ENCODE peak calls at places on chromosomes 7 and 10, in eight cellular contexts. One of them, this sample, is unnamed.

GRCh38 chr10:129464251-129464650 is 2.8 kb upstream of the MGMT start:
- DNase-seq in GM12892: no peak
- DNase-seq in GM04504: no peak
- DNase-seq in stimulated activated CD8-positive, alpha-beta memory T cell treated with anti-CD3 and anti-CD28 coated beads, Interleukin-15, amount 100 ng/mL, for 24 hours: no peak
- DNase-seq in stimulated activated CD4-positive, alpha-beta T cell treated with anti-CD3 and anti-CD28 coated beads, Interleukin-15, amount 100 ng/mL, for 1 hour: no peak
- DNase-seq in putamen: no peak
- DNase-seq in pancreas: no peak
- DNase-seq in left ventricle myocardium inferior: no peak
- DNase-seq in this sample: no peak

GRCh38 chr7:47827321-47827720 is 120.9 kb downstream of the PKD1L1 start:
- DNase-seq in GM12892: no peak
- DNase-seq in GM04504: no peak
- DNase-seq in stimulated activated CD8-positive, alpha-beta memory T cell treated with anti-CD3 and anti-CD28 coated beads, Interleukin-15, amount 100 ng/mL, for 24 hours: no peak
- DNase-seq in stimulated activated CD4-positive, alpha-beta T cell treated with anti-CD3 and anti-CD28 coated beads, Interleukin-15, amount 100 ng/mL, for 1 hour: no peak
- DNase-seq in putamen: peak; percentile 13
- DNase-seq in pancreas: peak; percentile 55
- DNase-seq in left ventricle myocardium inferior: no peak
- DNase-seq in this sample: no peak

GRCh38 chr10:21398549-21399345 is 126.7 kb downstream of the SKIDA1 start:
- DNase-seq in GM12892: no peak
- DNase-seq in GM04504: peak; percentile 51
- DNase-seq in stimulated activated CD8-positive, alpha-beta memory T cell treated with anti-CD3 and anti-CD28 coated beads, Interleukin-15, amount 100 ng/mL, for 24 hours: no peak
- DNase-seq in stimulated activated CD4-positive, alpha-beta T cell treated with anti-CD3 and anti-CD28 coated beads, Interleukin-15, amount 100 ng/mL, for 1 hour: no peak
- DNase-seq in putamen: no peak
- DNase-seq in pancreas: no peak
- DNase-seq in left ventricle myocardium inferior: no peak
- DNase-seq in this sample: no peak

GRCh38 chr7:7274782-7275181 is 92.4 kb downstream of the C1GALT1 start:
- DNase-seq in GM12892: no peak
- DNase-seq in GM04504: no peak
- DNase-seq in stimulated activated CD8-positive, alpha-beta memory T cell treated with anti-CD3 and anti-CD28 coated beads, Interleukin-15, amount 100 ng/mL, for 24 hours: no peak
- DNase-seq in stimulated activated CD4-positive, alpha-beta T cell treated with anti-CD3 and anti-CD28 coated beads, Interleukin-15, amount 100 ng/mL, for 1 hour: no peak
- DNase-seq in putamen: no peak
- DNase-seq in pancreas: no peak
- DNase-seq in left ventricle myocardium inferior: no peak
- DNase-seq in this sample: no peak

GRCh38 chr7:101153969-101154692 is at the start of gene AP1S1:
- DNase-seq in GM12892: peak; percentile 98
- DNase-seq in GM04504: peak; percentile 86
- DNase-seq in stimulated activated CD8-positive, alpha-beta memory T cell treated with anti-CD3 and anti-CD28 coated beads, Interleukin-15, amount 100 ng/mL, for 24 hours: peak; percentile 81
- DNase-seq in stimulated activated CD4-positive, alpha-beta T cell treated with anti-CD3 and anti-CD28 coated beads, Interleukin-15, amount 100 ng/mL, for 1 hour: peak; percentile 87
- DNase-seq in putamen: peak; percentile 94
- DNase-seq in pancreas: peak; percentile 96
- DNase-seq in left ventricle myocardium inferior: peak; percentile 95
- DNase-seq in this sample: peak; percentile 96

GRCh38 chr7:55887786-55888185 is 530 bp downstream of the ZNF713 start:
- DNase-seq in GM12892: no peak
- DNase-seq in GM04504: no peak
- DNase-seq in stimulated activated CD8-positive, alpha-beta memory T cell treated with anti-CD3 and anti-CD28 coated beads, Interleukin-15, amount 100 ng/mL, for 24 hours: no peak
- DNase-seq in stimulated activated CD4-positive, alpha-beta T cell treated with anti-CD3 and anti-CD28 coated beads, Interleukin-15, amount 100 ng/mL, for 1 hour: no peak
- DNase-seq in putamen: no peak
- DNase-seq in pancreas: peak; percentile 10
- DNase-seq in left ventricle myocardium inferior: no peak
- DNase-seq in this sample: no peak

GRCh38 chr7:46139079-46139478 is 218.0 kb upstream of the IGFBP3 start:
- DNase-seq in GM12892: no peak
- DNase-seq in GM04504: peak; percentile 55
- DNase-seq in stimulated activated CD8-positive, alpha-beta memory T cell treated with anti-CD3 and anti-CD28 coated beads, Interleukin-15, amount 100 ng/mL, for 24 hours: no peak
- DNase-seq in stimulated activated CD4-positive, alpha-beta T cell treated with anti-CD3 and anti-CD28 coated beads, Interleukin-15, amount 100 ng/mL, for 1 hour: no peak
- DNase-seq in putamen: no peak
- DNase-seq in pancreas: no peak
- DNase-seq in left ventricle myocardium inferior: no peak
- DNase-seq in this sample: no peak

GRCh38 chr7:92412745-92413144 is 34.5 kb upstream of the GATAD1 start:
- DNase-seq in GM12892: no peak
- DNase-seq in GM04504: no peak
- DNase-seq in stimulated activated CD8-positive, alpha-beta memory T cell treated with anti-CD3 and anti-CD28 coated beads, Interleukin-15, amount 100 ng/mL, for 24 hours: no peak
- DNase-seq in stimulated activated CD4-positive, alpha-beta T cell treated with anti-CD3 and anti-CD28 coated beads, Interleukin-15, amount 100 ng/mL, for 1 hour: no peak
- DNase-seq in putamen: no peak
- DNase-seq in pancreas: no peak
- DNase-seq in left ventricle myocardium inferior: no peak
- DNase-seq in this sample: no peak

GRCh38 chr10:90983940-90984549 is 63.2 kb upstream of the ANKRD1 start:
- DNase-seq in GM12892: no peak
- DNase-seq in GM04504: no peak
- DNase-seq in stimulated activated CD8-positive, alpha-beta memory T cell treated with anti-CD3 and anti-CD28 coated beads, Interleukin-15, amount 100 ng/mL, for 24 hours: no peak
- DNase-seq in stimulated activated CD4-positive, alpha-beta T cell treated with anti-CD3 and anti-CD28 coated beads, Interleukin-15, amount 100 ng/mL, for 1 hour: no peak
- DNase-seq in putamen: no peak
- DNase-seq in pancreas: no peak
- DNase-seq in left ventricle myocardium inferior: no peak
- DNase-seq in this sample: no peak

GRCh38 chr10:71264345-71265200 is 52.2 kb downstream of the UNC5B start:
- DNase-seq in GM12892: no peak
- DNase-seq in GM04504: no peak
- DNase-seq in stimulated activated CD8-positive, alpha-beta memory T cell treated with anti-CD3 and anti-CD28 coated beads, Interleukin-15, amount 100 ng/mL, for 24 hours: no peak
- DNase-seq in stimulated activated CD4-positive, alpha-beta T cell treated with anti-CD3 and anti-CD28 coated beads, Interleukin-15, amount 100 ng/mL, for 1 hour: no peak
- DNase-seq in putamen: no peak
- DNase-seq in pancreas: no peak
- DNase-seq in left ventricle myocardium inferior: no peak
- DNase-seq in this sample: no peak

GRCh38 chr10:14779053-14779649 is 4.5 kb upstream of the FAM107B start:
- DNase-seq in GM12892: no peak
- DNase-seq in GM04504: peak; percentile 9
- DNase-seq in stimulated activated CD8-positive, alpha-beta memory T cell treated with anti-CD3 and anti-CD28 coated beads, Interleukin-15, amount 100 ng/mL, for 24 hours: no peak
- DNase-seq in stimulated activated CD4-positive, alpha-beta T cell treated with anti-CD3 and anti-CD28 coated beads, Interleukin-15, amount 100 ng/mL, for 1 hour: no peak
- DNase-seq in putamen: no peak
- DNase-seq in pancreas: no peak
- DNase-seq in left ventricle myocardium inferior: no peak
- DNase-seq in this sample: peak; percentile 47

GRCh38 chr10:118531105-118531851 is 64.2 kb downstream of the PRLHR start:
- DNase-seq in GM12892: no peak
- DNase-seq in GM04504: no peak
- DNase-seq in stimulated activated CD8-positive, alpha-beta memory T cell treated with anti-CD3 and anti-CD28 coated beads, Interleukin-15, amount 100 ng/mL, for 24 hours: no peak
- DNase-seq in stimulated activated CD4-positive, alpha-beta T cell treated with anti-CD3 and anti-CD28 coated beads, Interleukin-15, amount 100 ng/mL, for 1 hour: no peak
- DNase-seq in putamen: no peak
- DNase-seq in pancreas: no peak
- DNase-seq in left ventricle myocardium inferior: peak; percentile 26
- DNase-seq in this sample: no peak

GRCh38 chr7:93778384-93778783 is 112.2 kb downstream of the TFPI2 start:
- DNase-seq in GM12892: no peak
- DNase-seq in GM04504: no peak
- DNase-seq in stimulated activated CD8-positive, alpha-beta memory T cell treated with anti-CD3 and anti-CD28 coated beads, Interleukin-15, amount 100 ng/mL, for 24 hours: no peak
- DNase-seq in stimulated activated CD4-positive, alpha-beta T cell treated with anti-CD3 and anti-CD28 coated beads, Interleukin-15, amount 100 ng/mL, for 1 hour: no peak
- DNase-seq in putamen: no peak
- DNase-seq in pancreas: no peak
- DNase-seq in left ventricle myocardium inferior: no peak
- DNase-seq in this sample: no peak

GRCh38 chr10:126592901-126593300 is 77.6 kb downstream of the C10orf90 start:
- DNase-seq in GM12892: no peak
- DNase-seq in GM04504: no peak
- DNase-seq in stimulated activated CD8-positive, alpha-beta memory T cell treated with anti-CD3 and anti-CD28 coated beads, Interleukin-15, amount 100 ng/mL, for 24 hours: no peak
- DNase-seq in stimulated activated CD4-positive, alpha-beta T cell treated with anti-CD3 and anti-CD28 coated beads, Interleukin-15, amount 100 ng/mL, for 1 hour: no peak
- DNase-seq in putamen: no peak
- DNase-seq in pancreas: no peak
- DNase-seq in left ventricle myocardium inferior: no peak
- DNase-seq in this sample: no peak

GRCh38 chr7:114554781-114555537 is 140.3 kb downstream of the FOXP2 start:
- DNase-seq in GM12892: no peak
- DNase-seq in GM04504: peak; percentile 20
- DNase-seq in stimulated activated CD8-positive, alpha-beta memory T cell treated with anti-CD3 and anti-CD28 coated beads, Interleukin-15, amount 100 ng/mL, for 24 hours: no peak
- DNase-seq in stimulated activated CD4-positive, alpha-beta T cell treated with anti-CD3 and anti-CD28 coated beads, Interleukin-15, amount 100 ng/mL, for 1 hour: no peak
- DNase-seq in putamen: no peak
- DNase-seq in pancreas: no peak
- DNase-seq in left ventricle myocardium inferior: no peak
- DNase-seq in this sample: no peak

GRCh38 chr7:94391716-94392390 is 2.8 kb upstream of the COL1A2 start:
- DNase-seq in GM12892: no peak
- DNase-seq in GM04504: no peak
- DNase-seq in stimulated activated CD8-positive, alpha-beta memory T cell treated with anti-CD3 and anti-CD28 coated beads, Interleukin-15, amount 100 ng/mL, for 24 hours: no peak
- DNase-seq in stimulated activated CD4-positive, alpha-beta T cell treated with anti-CD3 and anti-CD28 coated beads, Interleukin-15, amount 100 ng/mL, for 1 hour: no peak
- DNase-seq in putamen: no peak
- DNase-seq in pancreas: no peak
- DNase-seq in left ventricle myocardium inferior: peak; percentile 43
- DNase-seq in this sample: peak; percentile 48

GRCh38 chr10:75195035-75195763 is 15.4 kb upstream of the VDAC2 start:
- DNase-seq in GM12892: no peak
- DNase-seq in GM04504: peak; percentile 61
- DNase-seq in stimulated activated CD8-positive, alpha-beta memory T cell treated with anti-CD3 and anti-CD28 coated beads, Interleukin-15, amount 100 ng/mL, for 24 hours: no peak
- DNase-seq in stimulated activated CD4-positive, alpha-beta T cell treated with anti-CD3 and anti-CD28 coated beads, Interleukin-15, amount 100 ng/mL, for 1 hour: no peak
- DNase-seq in putamen: no peak
- DNase-seq in pancreas: no peak
- DNase-seq in left ventricle myocardium inferior: no peak
- DNase-seq in this sample: no peak

GRCh38 chr10:114544045-114544659 is 113.9 kb downstream of the ABLIM1 start:
- DNase-seq in GM12892: peak; percentile 65
- DNase-seq in GM04504: no peak
- DNase-seq in stimulated activated CD8-positive, alpha-beta memory T cell treated with anti-CD3 and anti-CD28 coated beads, Interleukin-15, amount 100 ng/mL, for 24 hours: no peak
- DNase-seq in stimulated activated CD4-positive, alpha-beta T cell treated with anti-CD3 and anti-CD28 coated beads, Interleukin-15, amount 100 ng/mL, for 1 hour: peak; percentile 29
- DNase-seq in putamen: no peak
- DNase-seq in pancreas: no peak
- DNase-seq in left ventricle myocardium inferior: no peak
- DNase-seq in this sample: peak; percentile 71

GRCh38 chr7:150854066-150855000 is 2.0 kb downstream of the AOC1 start:
- DNase-seq in GM12892: no peak
- DNase-seq in GM04504: no peak
- DNase-seq in stimulated activated CD8-positive, alpha-beta memory T cell treated with anti-CD3 and anti-CD28 coated beads, Interleukin-15, amount 100 ng/mL, for 24 hours: no peak
- DNase-seq in stimulated activated CD4-positive, alpha-beta T cell treated with anti-CD3 and anti-CD28 coated beads, Interleukin-15, amount 100 ng/mL, for 1 hour: no peak
- DNase-seq in putamen: no peak
- DNase-seq in pancreas: no peak
- DNase-seq in left ventricle myocardium inferior: no peak
- DNase-seq in this sample: no peak

GRCh38 chr10:130751106-130751840 is 560.2 kb downstream of the TCERG1L start:
- DNase-seq in GM12892: no peak
- DNase-seq in GM04504: no peak
- DNase-seq in stimulated activated CD8-positive, alpha-beta memory T cell treated with anti-CD3 and anti-CD28 coated beads, Interleukin-15, amount 100 ng/mL, for 24 hours: no peak
- DNase-seq in stimulated activated CD4-positive, alpha-beta T cell treated with anti-CD3 and anti-CD28 coated beads, Interleukin-15, amount 100 ng/mL, for 1 hour: no peak
- DNase-seq in putamen: no peak
- DNase-seq in pancreas: no peak
- DNase-seq in left ventricle myocardium inferior: no peak
- DNase-seq in this sample: no peak

GRCh38 chr7:30254717-30255095 is 29.7 kb upstream of the ZNRF2 start:
- DNase-seq in GM12892: no peak
- DNase-seq in GM04504: no peak
- DNase-seq in stimulated activated CD8-positive, alpha-beta memory T cell treated with anti-CD3 and anti-CD28 coated beads, Interleukin-15, amount 100 ng/mL, for 24 hours: no peak
- DNase-seq in stimulated activated CD4-positive, alpha-beta T cell treated with anti-CD3 and anti-CD28 coated beads, Interleukin-15, amount 100 ng/mL, for 1 hour: no peak
- DNase-seq in putamen: no peak
- DNase-seq in pancreas: no peak
- DNase-seq in left ventricle myocardium inferior: no peak
- DNase-seq in this sample: peak; percentile 77

GRCh38 chr10:113854757-113855626 is 531 bp downstream of the NHLRC2 start:
- DNase-seq in GM12892: peak; percentile 38
- DNase-seq in GM04504: no peak
- DNase-seq in stimulated activated CD8-positive, alpha-beta memory T cell treated with anti-CD3 and anti-CD28 coated beads, Interleukin-15, amount 100 ng/mL, for 24 hours: no peak
- DNase-seq in stimulated activated CD4-positive, alpha-beta T cell treated with anti-CD3 and anti-CD28 coated beads, Interleukin-15, amount 100 ng/mL, for 1 hour: no peak
- DNase-seq in putamen: no peak
- DNase-seq in pancreas: peak; percentile 32
- DNase-seq in left ventricle myocardium inferior: peak; percentile 53
- DNase-seq in this sample: peak; percentile 74

GRCh38 chr10:7107287-7107686 is 303.5 kb downstream of the SFMBT2 start:
- DNase-seq in GM12892: no peak
- DNase-seq in GM04504: peak; percentile 12
- DNase-seq in stimulated activated CD8-positive, alpha-beta memory T cell treated with anti-CD3 and anti-CD28 coated beads, Interleukin-15, amount 100 ng/mL, for 24 hours: no peak
- DNase-seq in stimulated activated CD4-positive, alpha-beta T cell treated with anti-CD3 and anti-CD28 coated beads, Interleukin-15, amount 100 ng/mL, for 1 hour: no peak
- DNase-seq in putamen: no peak
- DNase-seq in pancreas: no peak
- DNase-seq in left ventricle myocardium inferior: no peak
- DNase-seq in this sample: no peak

GRCh38 chr7:96427143-96427542 is 105.2 kb upstream of the SLC25A13 start:
- DNase-seq in GM12892: no peak
- DNase-seq in GM04504: no peak
- DNase-seq in stimulated activated CD8-positive, alpha-beta memory T cell treated with anti-CD3 and anti-CD28 coated beads, Interleukin-15, amount 100 ng/mL, for 24 hours: no peak
- DNase-seq in stimulated activated CD4-positive, alpha-beta T cell treated with anti-CD3 and anti-CD28 coated beads, Interleukin-15, amount 100 ng/mL, for 1 hour: no peak
- DNase-seq in putamen: no peak
- DNase-seq in pancreas: no peak
- DNase-seq in left ventricle myocardium inferior: no peak
- DNase-seq in this sample: no peak

GRCh38 chr10:1149793-1150637 is 93.8 kb downstream of the WDR37 start:
- DNase-seq in GM12892: no peak
- DNase-seq in GM04504: no peak
- DNase-seq in stimulated activated CD8-positive, alpha-beta memory T cell treated with anti-CD3 and anti-CD28 coated beads, Interleukin-15, amount 100 ng/mL, for 24 hours: no peak
- DNase-seq in stimulated activated CD4-positive, alpha-beta T cell treated with anti-CD3 and anti-CD28 coated beads, Interleukin-15, amount 100 ng/mL, for 1 hour: no peak
- DNase-seq in putamen: no peak
- DNase-seq in pancreas: peak; percentile 37
- DNase-seq in left ventricle myocardium inferior: no peak
- DNase-seq in this sample: no peak

GRCh38 chr7:70698219-70698832 is 433.6 kb upstream of the GALNT17 start:
- DNase-seq in GM12892: no peak
- DNase-seq in GM04504: no peak
- DNase-seq in stimulated activated CD8-positive, alpha-beta memory T cell treated with anti-CD3 and anti-CD28 coated beads, Interleukin-15, amount 100 ng/mL, for 24 hours: no peak
- DNase-seq in stimulated activated CD4-positive, alpha-beta T cell treated with anti-CD3 and anti-CD28 coated beads, Interleukin-15, amount 100 ng/mL, for 1 hour: no peak
- DNase-seq in putamen: peak; percentile 68
- DNase-seq in pancreas: peak; percentile 23
- DNase-seq in left ventricle myocardium inferior: no peak
- DNase-seq in this sample: no peak

GRCh38 chr7:81725496-81726117 is 44.2 kb downstream of the HGF start:
- DNase-seq in GM12892: no peak
- DNase-seq in GM04504: peak; percentile 60
- DNase-seq in stimulated activated CD8-positive, alpha-beta memory T cell treated with anti-CD3 and anti-CD28 coated beads, Interleukin-15, amount 100 ng/mL, for 24 hours: no peak
- DNase-seq in stimulated activated CD4-positive, alpha-beta T cell treated with anti-CD3 and anti-CD28 coated beads, Interleukin-15, amount 100 ng/mL, for 1 hour: no peak
- DNase-seq in putamen: no peak
- DNase-seq in pancreas: no peak
- DNase-seq in left ventricle myocardium inferior: no peak
- DNase-seq in this sample: no peak

GRCh38 chr10:109862738-109863137 is 60.6 kb downstream of the XPNPEP1 start:
- DNase-seq in GM12892: no peak
- DNase-seq in GM04504: no peak
- DNase-seq in stimulated activated CD8-positive, alpha-beta memory T cell treated with anti-CD3 and anti-CD28 coated beads, Interleukin-15, amount 100 ng/mL, for 24 hours: no peak
- DNase-seq in stimulated activated CD4-positive, alpha-beta T cell treated with anti-CD3 and anti-CD28 coated beads, Interleukin-15, amount 100 ng/mL, for 1 hour: no peak
- DNase-seq in putamen: no peak
- DNase-seq in pancreas: no peak
- DNase-seq in left ventricle myocardium inferior: no peak
- DNase-seq in this sample: no peak

GRCh38 chr7:122689346-122690109 is 9.4 kb downstream of the RNF133 start:
- DNase-seq in GM12892: no peak
- DNase-seq in GM04504: no peak
- DNase-seq in stimulated activated CD8-positive, alpha-beta memory T cell treated with anti-CD3 and anti-CD28 coated beads, Interleukin-15, amount 100 ng/mL, for 24 hours: no peak
- DNase-seq in stimulated activated CD4-positive, alpha-beta T cell treated with anti-CD3 and anti-CD28 coated beads, Interleukin-15, amount 100 ng/mL, for 1 hour: no peak
- DNase-seq in putamen: no peak
- DNase-seq in pancreas: no peak
- DNase-seq in left ventricle myocardium inferior: no peak
- DNase-seq in this sample: no peak

GRCh38 chr7:135193615-135194081 is 17.7 kb downstream of the WDR91 start:
- DNase-seq in GM12892: no peak
- DNase-seq in GM04504: no peak
- DNase-seq in stimulated activated CD8-positive, alpha-beta memory T cell treated with anti-CD3 and anti-CD28 coated beads, Interleukin-15, amount 100 ng/mL, for 24 hours: no peak
- DNase-seq in stimulated activated CD4-positive, alpha-beta T cell treated with anti-CD3 and anti-CD28 coated beads, Interleukin-15, amount 100 ng/mL, for 1 hour: no peak
- DNase-seq in putamen: no peak
- DNase-seq in pancreas: peak; percentile 48
- DNase-seq in left ventricle myocardium inferior: no peak
- DNase-seq in this sample: no peak

GRCh38 chr10:80270887-80271286 is 18.6 kb downstream of the MAT1A start:
- DNase-seq in GM12892: no peak
- DNase-seq in GM04504: no peak
- DNase-seq in stimulated activated CD8-positive, alpha-beta memory T cell treated with anti-CD3 and anti-CD28 coated beads, Interleukin-15, amount 100 ng/mL, for 24 hours: no peak
- DNase-seq in stimulated activated CD4-positive, alpha-beta T cell treated with anti-CD3 and anti-CD28 coated beads, Interleukin-15, amount 100 ng/mL, for 1 hour: no peak
- DNase-seq in putamen: no peak
- DNase-seq in pancreas: no peak
- DNase-seq in left ventricle myocardium inferior: no peak
- DNase-seq in this sample: no peak

GRCh38 chr7:40782836-40783235 is 648.0 kb downstream of the SUGCT start:
- DNase-seq in GM12892: no peak
- DNase-seq in GM04504: no peak
- DNase-seq in stimulated activated CD8-positive, alpha-beta memory T cell treated with anti-CD3 and anti-CD28 coated beads, Interleukin-15, amount 100 ng/mL, for 24 hours: no peak
- DNase-seq in stimulated activated CD4-positive, alpha-beta T cell treated with anti-CD3 and anti-CD28 coated beads, Interleukin-15, amount 100 ng/mL, for 1 hour: no peak
- DNase-seq in putamen: no peak
- DNase-seq in pancreas: no peak
- DNase-seq in left ventricle myocardium inferior: no peak
- DNase-seq in this sample: no peak

GRCh38 chr7:77759294-77759889 is 38.8 kb downstream of the TMEM60 start:
- DNase-seq in GM12892: no peak
- DNase-seq in GM04504: peak; percentile 37
- DNase-seq in stimulated activated CD8-positive, alpha-beta memory T cell treated with anti-CD3 and anti-CD28 coated beads, Interleukin-15, amount 100 ng/mL, for 24 hours: peak; percentile 17
- DNase-seq in stimulated activated CD4-positive, alpha-beta T cell treated with anti-CD3 and anti-CD28 coated beads, Interleukin-15, amount 100 ng/mL, for 1 hour: no peak
- DNase-seq in putamen: peak; percentile 62
- DNase-seq in pancreas: peak; percentile 37
- DNase-seq in left ventricle myocardium inferior: no peak
- DNase-seq in this sample: no peak

GRCh38 chr7:95881597-95881996 is 109.2 kb downstream of the DYNC1I1 start:
- DNase-seq in GM12892: no peak
- DNase-seq in GM04504: no peak
- DNase-seq in stimulated activated CD8-positive, alpha-beta memory T cell treated with anti-CD3 and anti-CD28 coated beads, Interleukin-15, amount 100 ng/mL, for 24 hours: no peak
- DNase-seq in stimulated activated CD4-positive, alpha-beta T cell treated with anti-CD3 and anti-CD28 coated beads, Interleukin-15, amount 100 ng/mL, for 1 hour: no peak
- DNase-seq in putamen: no peak
- DNase-seq in pancreas: no peak
- DNase-seq in left ventricle myocardium inferior: no peak
- DNase-seq in this sample: no peak

This sample was measured in mucosa of descending colon.